ENCODE peak calls at places on chromosome 10, in seven cellular contexts. V is endothelial cell, X is NCI-H1105, Z is neural progenitor cell, L is A549, C is body of pancreas, R is OCI-M1. H is an unnamed sample.
A peak's percentile ranks its signal among the peaks of the same experiment; 100 is the strongest.

GRCh38 chr10:58237014-58237830 is 30.5 kb downstream of the IPMK start:
- DNase-seq in Z (no peak), R (no peak), V (no peak), C (no peak), L (peak; percentile 70), X (no peak), H (no peak)

GRCh38 chr10:74743401-74743800 is 83.0 kb upstream of the KAT6B start:
- DNase-seq in C (no peak), X (no peak), V (no peak), L (no peak), Z (no peak), R (no peak), H (no peak)

GRCh38 chr10:112752268-112752667 is 197.8 kb upstream of the TCF7L2 start:
- DNase-seq in C (no peak), V (no peak), Z (no peak), X (no peak), R (no peak), L (no peak), H (no peak)

GRCh38 chr10:66925896-66926719 is at the start of gene LRRTM3:
- DNase-seq in X (no peak), R (peak; percentile 89), V (peak; percentile 61), C (peak; percentile 74), Z (peak; percentile 93), L (peak; percentile 47), H (peak; percentile 44)

GRCh38 chr10:8061274-8062211 is 7.1 kb downstream of the GATA3 start:
- DNase-seq in C (no peak), L (no peak), R (no peak), X (no peak), Z (peak; percentile 50), V (no peak), H (no peak)

GRCh38 chr10:7817576-7817975 is 729 bp upstream of the TAF3 start:
- DNase-seq in Z (peak; percentile 12), C (no peak), R (no peak), X (no peak), L (no peak), V (no peak), H (no peak)

GRCh38 chr10:29068302-29068701 is 220.6 kb upstream of the LYZL1 start:
- DNase-seq in C (no peak), X (no peak), V (no peak), R (no peak), Z (peak; percentile 70), L (no peak), H (no peak)

GRCh38 chr10:33071857-33072256 is 113.8 kb upstream of the ITGB1 start:
- DNase-seq in C (no peak), R (no peak), X (no peak), Z (peak; percentile 15), V (no peak), L (no peak), H (no peak)

GRCh38 chr10:79372871-79373270 is 25.6 kb downstream of the PPIF start:
- DNase-seq in V (no peak), L (no peak), C (no peak), R (no peak), Z (no peak), X (no peak), H (no peak)

GRCh38 chr10:127044191-127044590 is 139.0 kb downstream of the DOCK1 start:
- DNase-seq in L (no peak), C (peak; percentile 83), V (no peak), X (no peak), Z (no peak), R (no peak), H (no peak)

GRCh38 chr10:129932182-129932581 is 31.9 kb downstream of the EBF3 start:
- DNase-seq in Z (no peak), L (no peak), C (no peak), R (no peak), V (no peak), X (no peak), H (no peak)

GRCh38 chr10:6563075-6563474 is 17.0 kb downstream of the PRKCQ start:
- DNase-seq in X (no peak), C (no peak), R (peak; percentile 80), V (no peak), L (no peak), Z (peak; percentile 20), H (no peak)

GRCh38 chr10:131547129-131547799 is 235.7 kb upstream of the TCERG1L start:
- DNase-seq in Z (no peak), V (no peak), R (no peak), X (no peak), C (no peak), L (no peak), H (no peak)

GRCh38 chr10:113600569-113600968 is 47.7 kb downstream of the HABP2 start:
- DNase-seq in L (no peak), C (no peak), V (no peak), X (no peak), Z (no peak), R (no peak), H (no peak)

GRCh38 chr10:122492006-122492405 is 30.7 kb downstream of the HTRA1 start:
- DNase-seq in R (no peak), X (no peak), C (no peak), Z (no peak), L (no peak), V (no peak), H (no peak)

GRCh38 chr10:44281089-44281613 is 103.7 kb downstream of the CXCL12 start:
- DNase-seq in X (no peak), L (no peak), Z (no peak), R (no peak), V (no peak), C (no peak), H (no peak)

GRCh38 chr10:110141185-110141584 is 66.2 kb upstream of the MXI1 start:
- DNase-seq in C (no peak), Z (no peak), L (no peak), R (no peak), X (no peak), V (no peak), H (no peak)

GRCh38 chr10:102617816-102618215 is 26.5 kb upstream of the TRIM8 start:
- DNase-seq in Z (no peak), V (no peak), X (no peak), L (no peak), C (no peak), R (no peak), H (no peak)

GRCh38 chr10:74373059-74373458 is 222.0 kb downstream of the ADK start:
- DNase-seq in C (no peak), X (no peak), V (no peak), R (no peak), Z (no peak), L (no peak), H (no peak)

GRCh38 chr10:86234553-86235270 is 131.9 kb downstream of the GRID1 start:
- DNase-seq in R (no peak), L (no peak), C (no peak), V (no peak), X (no peak), Z (peak; percentile 40), H (no peak)

GRCh38 chr10:120336910-120337540 is 120.0 kb upstream of the PLPP4 start:
- DNase-seq in L (peak; percentile 3), C (peak; percentile 55), Z (peak; percentile 67), V (peak; percentile 73), R (peak; percentile 73), X (peak; percentile 18), H (no peak)

GRCh38 chr10:118272090-118272775 is 69.9 kb downstream of the FAM204A start:
- DNase-seq in V (no peak), R (no peak), L (no peak), Z (peak; percentile 43), C (no peak), X (no peak), H (no peak)

GRCh38 chr10:80501913-80502521 is 35.7 kb upstream of the SH2D4B start:
- DNase-seq in L (no peak), X (no peak), V (no peak), C (no peak), R (no peak), Z (no peak), H (no peak)

GRCh38 chr10:76910184-76910962 is 727.2 kb downstream of the KCNMA1 start:
- DNase-seq in R (no peak), L (no peak), C (no peak), Z (no peak), X (no peak), V (no peak), H (no peak)

GRCh38 chr10:60531006-60531405 is 141.3 kb upstream of the ANK3 start:
- DNase-seq in R (no peak), V (no peak), X (no peak), L (no peak), Z (no peak), C (no peak), H (no peak)

GRCh38 chr10:78806805-78807221 is 262.0 kb upstream of the ZMIZ1 start:
- DNase-seq in V (no peak), R (no peak), Z (no peak), X (no peak), C (no peak), L (no peak), H (no peak)

GRCh38 chr10:63633677-63634487 is 112.7 kb downstream of the REEP3 start:
- DNase-seq in C (peak; percentile 30), L (peak; percentile 42), Z (peak; percentile 28), V (no peak), X (no peak), R (peak; percentile 76), H (peak; percentile 3)

GRCh38 chr10:15211464-15211979 is 43.0 kb upstream of the NMT2 start:
- DNase-seq in C (no peak), R (no peak), Z (no peak), V (no peak), L (no peak), X (no peak), H (no peak)

GRCh38 chr10:73653701-73654100 is 2.1 kb downstream of the SYNPO2L start:
- DNase-seq in C (no peak), V (no peak), Z (peak; percentile 29), R (peak; percentile 68), L (peak; percentile 40), X (no peak), H (no peak)

GRCh38 chr10:69045441-69046300 is 42.2 kb upstream of the SRGN start:
- DNase-seq in V (no peak), X (no peak), L (no peak), R (peak; percentile 94), C (peak; percentile 45), Z (no peak), H (no peak)

GRCh38 chr10:103534621-103535498 is 41.4 kb downstream of the NEURL1 start:
- DNase-seq in C (no peak), Z (no peak), X (peak; percentile 1), R (no peak), V (no peak), L (no peak), H (no peak)

GRCh38 chr10:123990889-123991288 is 99.3 kb upstream of the CPXM2 start:
- DNase-seq in L (no peak), C (no peak), V (no peak), X (no peak), R (no peak), Z (no peak), H (no peak)

GRCh38 chr10:108861181-108861754 is 1062.0 kb downstream of the XPNPEP1 start:
- DNase-seq in Z (no peak), V (no peak), C (no peak), R (no peak), L (no peak), X (no peak), H (no peak)

GRCh38 chr10:69009360-69009759 is 20.8 kb downstream of the KIFBP start:
- DNase-seq in Z (no peak), L (no peak), X (no peak), V (no peak), R (no peak), C (no peak), H (no peak)

GRCh38 chr10:70791390-70792039 is 6.3 kb upstream of the TBATA start:
- DNase-seq in Z (no peak), X (no peak), V (no peak), R (no peak), C (no peak), L (no peak), H (no peak)

GRCh38 chr10:33506838-33507661 is 172.6 kb upstream of the NRP1 start:
- DNase-seq in R (no peak), V (no peak), C (peak; percentile 5), L (no peak), Z (no peak), X (no peak), H (no peak)

GRCh38 chr10:76697923-76698322 is 939.7 kb downstream of the KCNMA1 start:
- DNase-seq in V (no peak), Z (peak; percentile 60), L (no peak), C (no peak), X (no peak), R (no peak), H (peak; percentile 0)

GRCh38 chr10:11448545-11449244 is 162.8 kb downstream of the USP6NL start:
- DNase-seq in Z (no peak), L (no peak), X (no peak), V (no peak), C (no peak), R (no peak), H (no peak)